ENCODE peak calls at places on chromosomes 2 and 18, in ten cellular contexts. W, N, Q, M, L, F, G, E, A and P are unnamed samples.

GRCh38 chr2:95121150-95121494 is 486 bp downstream of the MRPS5 start:
- DNase-seq in W (no peak), N (peak; percentile 73), Q (no peak), M (no peak), L (no peak), F (peak; percentile 17), G (peak; percentile 28), E (no peak), A (peak; percentile 16), P (peak; percentile 55)

GRCh38 chr2:201432551-201433388 is 18.5 kb downstream of the TRAK2 start:
- DNase-seq in W (no peak), N (no peak), Q (no peak), M (no peak), L (no peak), F (peak; percentile 66), G (no peak), E (no peak), A (peak; percentile 59), P (peak; percentile 63)

GRCh38 chr18:63464434-63464833 is 12.3 kb upstream of the SERPINB5 start:
- DNase-seq in W (no peak), N (no peak), Q (no peak), M (no peak), L (no peak), F (no peak), G (no peak), E (no peak), A (no peak), P (no peak)

GRCh38 chr2:197116306-197116879 is 189.9 kb upstream of the PGAP1 start:
- DNase-seq in W (no peak), N (no peak), Q (no peak), M (no peak), L (no peak), F (no peak), G (no peak), E (no peak), A (no peak), P (no peak)

GRCh38 chr2:137262600-137262999 is 497.3 kb downstream of the THSD7B start:
- DNase-seq in W (no peak), N (no peak), Q (no peak), M (no peak), L (no peak), F (no peak), G (no peak), E (peak; percentile 35), A (no peak), P (no peak)

GRCh38 chr18:354456-354855 is 86.6 kb upstream of the THOC1 start:
- DNase-seq in W (no peak), N (no peak), Q (no peak), M (no peak), L (no peak), F (no peak), G (no peak), E (no peak), A (no peak), P (peak; percentile 57)

GRCh38 chr2:28326469-28326805 is 66.2 kb upstream of the FOSL2 start:
- DNase-seq in W (no peak), N (no peak), Q (no peak), M (no peak), L (no peak), F (no peak), G (no peak), E (no peak), A (no peak), P (no peak)

GRCh38 chr2:74952575-74952974 is 5.9 kb upstream of the POLE4 start:
- DNase-seq in W (no peak), N (peak; percentile 52), Q (no peak), M (no peak), L (no peak), F (no peak), G (no peak), E (no peak), A (no peak), P (no peak)

GRCh38 chr2:96757477-96757860 is 3.2 kb upstream of the CNNM4 start:
- DNase-seq in W (no peak), N (no peak), Q (no peak), M (no peak), L (no peak), F (no peak), G (no peak), E (no peak), A (no peak), P (no peak)

GRCh38 chr2:29583104-29583503 is 338.3 kb downstream of the ALK start:
- DNase-seq in W (no peak), N (no peak), Q (peak; percentile 21), M (no peak), L (peak; percentile 57), F (peak; percentile 54), G (peak; percentile 91), E (no peak), A (peak; percentile 24), P (peak; percentile 49)

GRCh38 chr18:76466410-76466991 is 28.5 kb downstream of the ZNF516 start:
- DNase-seq in W (no peak), N (no peak), Q (no peak), M (no peak), L (no peak), F (no peak), G (no peak), E (no peak), A (no peak), P (no peak)

GRCh38 chr2:166365803-166366420 is 9.8 kb downstream of the SCN9A start:
- DNase-seq in W (no peak), N (no peak), Q (no peak), M (no peak), L (no peak), F (no peak), G (peak; percentile 50), E (no peak), A (peak; percentile 61), P (no peak)

GRCh38 chr2:26534098-26534864 is 56.4 kb upstream of the OTOF start:
- DNase-seq in W (peak; percentile 3), N (no peak), Q (no peak), M (no peak), L (no peak), F (no peak), G (no peak), E (no peak), A (no peak), P (no peak)

GRCh38 chr2:70659551-70659950 is 105.9 kb upstream of the TGFA start:
- DNase-seq in W (no peak), N (no peak), Q (no peak), M (no peak), L (no peak), F (no peak), G (no peak), E (no peak), A (no peak), P (no peak)

GRCh38 chr2:235084424-235084823 is 132.6 kb downstream of the SH3BP4 start:
- DNase-seq in W (no peak), N (no peak), Q (no peak), M (no peak), L (no peak), F (no peak), G (no peak), E (no peak), A (no peak), P (no peak)

DNA sequence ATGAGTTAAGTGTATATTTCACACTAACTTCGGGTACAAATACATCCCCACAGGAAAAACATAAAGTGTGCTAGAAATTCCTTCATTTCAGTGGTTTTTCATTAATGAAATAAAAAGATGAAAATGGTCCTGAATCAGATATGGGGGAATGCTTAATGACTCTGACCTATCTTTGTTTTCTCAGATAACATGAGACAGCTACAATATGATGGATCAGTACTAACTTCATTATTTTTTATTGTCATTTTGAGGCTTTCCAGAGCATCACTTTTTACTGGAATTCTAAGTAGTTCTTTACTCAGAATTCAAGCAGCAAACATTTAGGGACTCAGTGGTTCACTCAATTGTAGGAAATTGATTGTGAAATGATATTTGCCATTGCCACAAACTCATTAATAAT is 2.8 kb downstream of the SYT4 start:
- DNase-seq in W (no peak), N (no peak), Q (no peak), M (no peak), L (no peak), F (no peak), G (no peak), E (no peak), A (no peak), P (no peak)
- H3K4me3 ChIP-seq in W (no peak overlapping the region), N (no peak overlapping the region), Q (no peak overlapping the region), M (no peak overlapping the region), L (no peak overlapping the region), F (no peak overlapping the region), G (no peak overlapping the region), E (no peak overlapping the region), A (no peak overlapping the region), P (no peak overlapping the region)

GRCh38 chr18:35910327-35910726 is 62.2 kb upstream of the RMP24 start:
- DNase-seq in W (no peak), N (no peak), Q (no peak), M (no peak), L (no peak), F (no peak), G (no peak), E (no peak), A (no peak), P (no peak)
- TF ChIP-seq CTCF in W (no peak), N (no peak), Q (no peak), M (no peak), L (no peak), F (no peak), G (no peak), E (no peak), A (no peak), P (no peak)

DNA sequence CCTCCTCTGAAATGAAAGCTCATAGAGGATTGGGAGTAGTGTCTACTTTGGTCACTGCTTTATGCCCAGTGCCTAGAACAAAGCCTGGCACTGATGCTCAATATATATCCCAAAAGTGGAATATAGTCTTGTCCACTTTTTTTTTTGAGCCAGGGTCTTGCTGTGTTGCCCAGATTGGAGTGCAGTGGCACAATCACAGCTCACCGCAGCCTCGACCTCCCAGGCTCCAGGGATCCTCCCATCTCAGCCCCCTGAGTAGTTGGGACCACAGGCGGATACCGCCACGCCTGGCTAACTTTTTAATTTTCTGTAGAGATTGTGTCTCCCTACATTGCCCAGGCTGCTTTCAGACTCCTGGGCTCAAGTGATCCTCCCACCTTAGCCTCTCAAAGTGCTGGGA is 3.8 kb downstream of the FKBP7 start:
- DNase-seq in W (no peak), N (no peak), Q (no peak), M (no peak), L (no peak), F (no peak), G (no peak), E (no peak), A (no peak), P (no peak)
- H3K4me3 ChIP-seq in W (no peak overlapping the region), N (no peak overlapping the region), Q (no peak overlapping the region), M (no peak overlapping the region), L (no peak overlapping the region), F (no peak overlapping the region), G (no peak overlapping the region), E (no peak overlapping the region), A (no peak overlapping the region), P (no peak overlapping the region)

DNA sequence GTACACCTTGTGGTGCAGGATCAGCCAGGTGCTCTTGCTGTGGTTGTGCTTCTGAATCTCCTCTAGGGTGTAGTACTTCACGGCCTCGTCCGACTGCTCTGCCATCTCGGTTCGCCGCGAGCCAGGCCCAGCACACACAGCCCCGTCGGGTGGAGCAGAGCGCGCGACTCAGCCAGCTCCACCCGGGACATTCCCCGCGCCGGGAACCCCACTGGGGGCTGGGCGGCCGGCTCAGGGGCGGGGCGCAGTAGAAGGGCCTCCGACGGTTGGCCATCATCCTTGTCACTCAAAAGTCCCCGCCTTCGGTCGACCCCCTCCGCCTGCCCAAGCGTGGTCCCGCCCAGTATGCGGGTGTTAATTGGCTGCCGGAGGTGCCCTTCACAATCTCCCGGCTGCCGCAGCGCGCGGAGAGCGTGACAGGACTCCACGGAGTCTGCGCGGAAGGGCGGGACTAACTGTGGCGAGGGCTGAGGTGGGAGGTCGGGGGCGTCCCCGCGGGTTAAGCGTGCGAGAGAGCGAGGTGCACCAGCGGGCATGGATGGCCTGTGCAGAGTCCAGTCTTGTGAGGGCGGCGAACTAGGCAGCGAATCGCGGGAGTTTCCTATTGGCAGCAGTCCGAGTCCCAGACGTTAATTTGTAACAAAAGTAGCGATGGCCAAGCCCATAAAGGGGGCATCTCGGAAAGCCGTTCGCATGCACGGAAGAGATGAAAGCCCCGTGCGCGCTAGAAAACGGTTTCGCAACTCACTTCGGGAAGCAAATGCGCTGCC is at the start of gene CYB5A:
- DNase-seq in W (peak; percentile 99), N (peak; percentile 98), Q (peak; percentile 93), M (peak; percentile 83), L (peak; percentile 90), F (peak; percentile 93), G (peak; percentile 94), E (peak; percentile 96), A (peak; percentile 92), P (peak; percentile 98)
- TF ChIP-seq CTCF in W (no peak), N (peak; percentile 13), Q (no peak), M (no peak), L (no peak), F (no peak), G (no peak), E (peak; percentile 24), A (peak; percentile 27), P (no peak)